ENCODE peak calls at places on chromosomes 3 and 15, in nine cellular contexts. E is HT1080; F is HS-5; Y is activated CD4-positive, alpha-beta T cell treated with anti-CD3 and anti-CD28 coated beads, Interleukin-2, amount 50 U/mL, for 24 hours; V is cerebellar cortex; Q is midbrain; Z is HTR-8/SVneo; U is hepatic stellate cell; J is skeletal muscle cell. D is an unnamed sample.

GRCh38 chr3:78660958-78661357 is 1106.8 kb downstream of the ROBO1 start:
- DNase-seq in E (no peak), F (no peak), Y (no peak), V (peak), Q (no peak), Z (no peak), U (no peak), J (no peak), D (no peak)

GRCh38 chr3:46935168-46935858 is 41.2 kb downstream of the CCDC12 start:
- DNase-seq in E (peak), F (peak), Y (no peak), V (no peak), Q (peak), Z (peak), U (peak), J (peak), D (peak)

GRCh38 chr15:71080166-71080565 is 35.1 kb upstream of the THSD4 start:
- DNase-seq in E (no peak), F (no peak), Y (no peak), V (no peak), Q (no peak), Z (no peak), U (no peak), J (no peak), D (no peak)

GRCh38 chr3:173401369-173401768 is 3.8 kb downstream of the NLGN1 start:
- DNase-seq in E (no peak), F (no peak), Y (no peak), V (peak), Q (no peak), Z (no peak), U (no peak), J (no peak), D (no peak)

GRCh38 chr15:83436513-83437158 is 10.5 kb upstream of the SH3GL3 start:
- DNase-seq in E (peak), F (no peak), Y (no peak), V (peak), Q (peak), Z (peak), U (peak), J (no peak), D (no peak)

GRCh38 chr15:32029409-32029861 is 880 bp upstream of the CHRNA7 start:
- DNase-seq in E (peak), F (no peak), Y (no peak), V (peak), Q (peak), Z (no peak), U (no peak), J (no peak), D (no peak)

GRCh38 chr3:113222412-113223086 is 11.2 kb downstream of the BOC start:
- DNase-seq in E (no peak), F (no peak), Y (no peak), V (peak), Q (no peak), Z (no peak), U (no peak), J (no peak), D (no peak)

GRCh38 chr3:141065258-141065657 is 14.1 kb downstream of the SPSB4 start:
- DNase-seq in E (no peak), F (no peak), Y (no peak), V (no peak), Q (no peak), Z (no peak), U (no peak), J (no peak), D (no peak)

GRCh38 chr3:50405249-50405648 is 45.9 kb upstream of the TMEM115 start:
- DNase-seq in E (no peak), F (no peak), Y (no peak), V (no peak), Q (no peak), Z (no peak), U (no peak), J (no peak), D (no peak)

GRCh38 chr15:73996939-73997338 is 2.4 kb downstream of the PML start:
- DNase-seq in E (peak), F (no peak), Y (no peak), V (peak), Q (peak), Z (no peak), U (peak), J (no peak), D (no peak)

GRCh38 chr3:35944915-35945710 is 305.8 kb downstream of the ARPP21 start:
- DNase-seq in E (peak), F (no peak), Y (no peak), V (no peak), Q (no peak), Z (no peak), U (no peak), J (no peak), D (no peak)

GRCh38 chr3:157858821-157859220 is 247.4 kb downstream of the SHOX2 start:
- DNase-seq in E (peak), F (no peak), Y (no peak), V (no peak), Q (no peak), Z (no peak), U (no peak), J (no peak), D (no peak)

GRCh38 chr3:27289769-27290413 is 79.3 kb downstream of the NEK10 start:
- DNase-seq in E (no peak), F (no peak), Y (no peak), V (no peak), Q (no peak), Z (no peak), U (peak), J (no peak), D (no peak)

GRCh38 chr3:155079795-155080546 is at the start of gene MME:
- DNase-seq in E (peak), F (no peak), Y (no peak), V (peak), Q (no peak), Z (peak), U (peak), J (peak), D (peak)

GRCh38 chr3:115512565-115513410 is 110.5 kb upstream of the GAP43 start:
- DNase-seq in E (peak), F (no peak), Y (no peak), V (peak), Q (peak), Z (no peak), U (peak), J (peak), D (no peak)

GRCh38 chr3:127634653-127635052 is 5.7 kb downstream of the PODXL2 start:
- DNase-seq in E (no peak), F (no peak), Y (no peak), V (no peak), Q (no peak), Z (no peak), U (no peak), J (no peak), D (no peak)

GRCh38 chr3:57919987-57920386 is 88.2 kb upstream of the FLNB start:
- DNase-seq in E (no peak), F (no peak), Y (no peak), V (no peak), Q (no peak), Z (no peak), U (no peak), J (no peak), D (no peak)

GRCh38 chr3:74267583-74268184 is 346.8 kb downstream of the CNTN3 start:
- DNase-seq in E (peak), F (no peak), Y (no peak), V (peak), Q (peak), Z (no peak), U (peak), J (no peak), D (no peak)

GRCh38 chr3:22734207-22734606 is 468.9 kb upstream of the UBE2E2 start:
- DNase-seq in E (no peak), F (no peak), Y (no peak), V (no peak), Q (no peak), Z (no peak), U (no peak), J (no peak), D (no peak)

GRCh38 chr3:68059628-68060027 is 405.2 kb upstream of the SUCLG2 start:
- DNase-seq in E (no peak), F (no peak), Y (no peak), V (no peak), Q (no peak), Z (no peak), U (no peak), J (no peak), D (no peak)

GRCh38 chr3:64490180-64490579 is 197.6 kb downstream of the ADAMTS9 start:
- DNase-seq in E (no peak), F (no peak), Y (no peak), V (no peak), Q (no peak), Z (no peak), U (no peak), J (no peak), D (no peak)

GRCh38 chr3:12983326-12983725 is 89.9 kb downstream of the IQSEC1 start:
- DNase-seq in E (no peak), F (no peak), Y (no peak), V (no peak), Q (no peak), Z (no peak), U (no peak), J (no peak), D (no peak)

GRCh38 chr3:194166682-194167479 is 30.9 kb downstream of the HES1 start:
- DNase-seq in E (no peak), F (no peak), Y (no peak), V (no peak), Q (no peak), Z (no peak), U (no peak), J (no peak), D (no peak)